ENCODE peak calls at places on chromosomes 4 and X, in four cellular contexts. J is NCI-H1694; Q is CD4-positive, alpha-beta memory T cell; V is Karpas-422. T is an unnamed sample.
A peak's percentile ranks its signal among the peaks of the same experiment; 100 is the strongest.

GRCh38 chr4:37976991-37977470 is 16.8 kb downstream of the PTTG2 start:
- DNase-seq in J (peak; percentile 17), Q (peak; percentile 81), V (peak; percentile 92), T (peak; percentile 76)

GRCh38 chr4:150176559-150176958 is 98.3 kb downstream of the DCLK2 start:
- DNase-seq in J (no peak), Q (no peak), V (no peak), T (peak; percentile 79)

GRCh38 chr4:160403066-160403465 is 1300.2 kb downstream of the RAPGEF2 start:
- DNase-seq in J (no peak), Q (no peak), V (no peak), T (peak; percentile 91)

GRCh38 chr4:30619679-30620078 is 100.5 kb upstream of the PCDH7 start:
- DNase-seq in J (no peak), Q (no peak), V (peak; percentile 71), T (no peak)

GRCh38 chr4:15938182-15938581 is 358 bp downstream of the FGFBP1 start:
- DNase-seq in J (no peak), Q (no peak), V (no peak), T (no peak)

GRCh38 chr4:133150643-133151300 is 1.7 kb downstream of the PCDH10 start:
- DNase-seq in J (no peak), Q (no peak), V (no peak), T (no peak)

GRCh38 chr4:183097251-183098079 is 1.6 kb upstream of the WWC2 start:
- DNase-seq in J (no peak), Q (no peak), V (no peak), T (no peak)

GRCh38 chrX:632391-633042 is 1.9 kb downstream of the SHOX start:
- DNase-seq in J (no peak), Q (no peak), V (no peak), T (no peak)

GRCh38 chrX:6456196-6456595 is 78.7 kb downstream of the VCX3A start:
- DNase-seq in J (no peak), Q (no peak), V (no peak), T (no peak)

GRCh38 chrX:101774340-101774739 is 114.7 kb upstream of the ARMCX2 start:
- DNase-seq in J (no peak), Q (no peak), V (no peak), T (no peak)

GRCh38 chrX:136725446-136726104 is 55.2 kb downstream of the ARHGEF6 start:
- DNase-seq in J (no peak), Q (no peak), V (no peak), T (no peak)

GRCh38 chrX:15926622-15927021 is 72.0 kb upstream of the AP1S2 start:
- DNase-seq in J (no peak), Q (no peak), V (no peak), T (no peak)

GRCh38 chrX:6026980-6027379 is 201.7 kb downstream of the NLGN4X start:
- DNase-seq in J (no peak), Q (no peak), V (no peak), T (no peak)

GRCh38 chr4:186190456-186191265 is 706 bp upstream of the CYP4V2 start:
- DNase-seq in J (no peak), Q (peak; percentile 66), V (peak; percentile 68), T (no peak)

GRCh38 chr4:6112606-6113290 is 87.6 kb downstream of the JAKMIP1 start:
- DNase-seq in J (no peak), Q (no peak), V (no peak), T (no peak)

GRCh38 chr4:73345399-73345975 is 58.6 kb upstream of the ALB start:
- DNase-seq in J (no peak), Q (no peak), V (no peak), T (no peak)

GRCh38 chr4:16158504-16158852 is 67.8 kb downstream of the TAPT1 start:
- DNase-seq in J (no peak), Q (no peak), V (no peak), T (no peak)

GRCh38 chr4:56330691-56331090 is 56.6 kb downstream of the AASDH start:
- DNase-seq in J (no peak), Q (no peak), V (no peak), T (no peak)

GRCh38 chr4:15964159-15964558 is 1.2 kb upstream of the FGFBP2 start:
- DNase-seq in J (no peak), Q (no peak), V (peak; percentile 54), T (no peak)

GRCh38 chrX:18534949-18535348 is 109.5 kb downstream of the CDKL5 start:
- DNase-seq in J (no peak), Q (no peak), V (no peak), T (no peak)